ENCODE peak calls at places on chromosomes 12 and 14, in ten cellular contexts. Q is Calu3, W is tibial artery, Z is lower leg skin, L is neural progenitor cell, G is spleen, O is MM.1S, M is WTC11, D is psoas muscle, R is fibroblast of pulmonary artery. S is an unnamed sample.

GRCh38 chr14:32190713-32191112 is 11.1 kb upstream of the RNU6-7 start:
- DNase-seq in O (no peak), D (no peak), Z (no peak), G (no peak), R (peak), Q (no peak), M (no peak), L (no peak), W (no peak), S (no peak)

GRCh38 chr12:67034110-67034879 is 234.9 kb upstream of the CAND1 start:
- DNase-seq in Q (peak), W (no peak), M (no peak), Z (no peak), D (no peak), L (peak), O (no peak), R (no peak), G (no peak), S (no peak)

GRCh38 chr14:61749867-61750266 is 12.4 kb upstream of the SNAPC1 start:
- DNase-seq in Q (peak), W (no peak), R (no peak), G (no peak), D (no peak), L (no peak), Z (no peak), O (no peak), M (no peak), S (no peak)

GRCh38 chr14:96187216-96188050 is 17.2 kb upstream of the BDKRB2 start:
- DNase-seq in R (no peak), O (no peak), Q (no peak), M (no peak), G (no peak), W (no peak), L (no peak), D (no peak), Z (no peak), S (no peak)

GRCh38 chr14:50667491-50668007 is 557 bp downstream of the SAV1 start:
- DNase-seq in Q (peak), O (peak), L (no peak), M (peak), R (no peak), D (no peak), G (no peak), Z (no peak), W (no peak), S (no peak)

GRCh38 chr12:47768323-47768811 is 4.7 kb upstream of the SLC48A1 start:
- DNase-seq in D (no peak), M (no peak), R (peak), Q (no peak), W (no peak), G (no peak), L (peak), Z (no peak), O (no peak), S (no peak)

GRCh38 chr14:99378782-99379214 is 101.9 kb downstream of the SETD3 start:
- DNase-seq in M (no peak), Q (peak), D (no peak), Z (no peak), G (no peak), L (no peak), R (no peak), W (no peak), O (no peak), S (no peak)

GRCh38 chr12:78703820-78704525 is 160.6 kb upstream of the SYT1 start:
- DNase-seq in Z (no peak), Q (no peak), D (no peak), G (no peak), O (no peak), M (no peak), W (no peak), R (peak), L (no peak), S (no peak)

GRCh38 chr12:101877816-101878811 is 734 bp downstream of the DRAM1 start:
- DNase-seq in R (no peak), L (no peak), O (peak), Z (peak), M (no peak), Q (peak), W (peak), G (no peak), D (peak), S (peak)

GRCh38 chr12:45191239-45191638 is 24.7 kb upstream of the ANO6 start:
- DNase-seq in Z (no peak), L (no peak), W (no peak), D (no peak), Q (no peak), M (no peak), R (peak), O (no peak), G (no peak), S (no peak)

GRCh38 chr12:93348568-93349435 is 28.9 kb upstream of the NUDT4 start:
- DNase-seq in G (no peak), W (no peak), L (no peak), R (no peak), O (no peak), Q (no peak), D (no peak), Z (no peak), M (no peak), S (no peak)

GRCh38 chr14:100147181-100147631 is 12.2 kb downstream of the DEGS2 start:
- DNase-seq in D (no peak), Q (no peak), L (no peak), R (no peak), G (peak), M (no peak), O (no peak), W (no peak), Z (no peak), S (no peak)

GRCh38 chr12:6416596-6416995 is 28.2 kb upstream of the CD27 start:
- DNase-seq in L (no peak), Q (no peak), G (no peak), Z (no peak), W (peak), D (no peak), R (no peak), O (no peak), M (no peak), S (no peak)

GRCh38 chr14:76926521-76927251 is 100.5 kb downstream of the LRRC74A start:
- DNase-seq in D (peak), O (peak), M (no peak), R (peak), W (peak), Q (no peak), L (peak), Z (no peak), G (no peak), S (no peak)

GRCh38 chr12:27982380-27982779 is 9.8 kb upstream of the PTHLH start:
- DNase-seq in W (no peak), R (no peak), L (no peak), O (no peak), G (no peak), Q (no peak), M (no peak), D (no peak), Z (no peak), S (no peak)

GRCh38 chr12:76790564-76791552 is 26.9 kb downstream of the ZDHHC17 start:
- DNase-seq in D (no peak), Q (no peak), R (peak), W (no peak), Z (no peak), M (no peak), L (peak), O (peak), G (no peak), S (no peak)

GRCh38 chr14:52801014-52801708 is 9.8 kb upstream of the GNPNAT1 start:
- DNase-seq in D (no peak), O (no peak), W (no peak), Q (no peak), Z (no peak), R (peak), L (no peak), M (no peak), G (no peak), S (no peak)

GRCh38 chr14:65044596-65044959 is 57.7 kb downstream of the MAX start:
- DNase-seq in G (peak), W (no peak), O (no peak), M (no peak), R (no peak), Z (no peak), D (no peak), L (no peak), Q (no peak), S (no peak)

GRCh38 chr12:89760783-89761182 is 52.1 kb upstream of the ATP2B1 start:
- DNase-seq in Q (no peak), L (no peak), D (no peak), W (no peak), M (no peak), Z (no peak), G (no peak), R (no peak), O (no peak), S (no peak)

GRCh38 chr14:29144598-29144997 is 378.0 kb downstream of the FOXG1 start:
- DNase-seq in Q (no peak), G (no peak), L (no peak), M (no peak), Z (no peak), D (no peak), R (peak), W (no peak), O (no peak), S (no peak)

GRCh38 chr12:104682790-104683279 is 226.1 kb downstream of the CHST11 start:
- DNase-seq in O (peak), G (no peak), L (no peak), W (no peak), Z (no peak), Q (no peak), M (no peak), R (no peak), D (no peak), S (no peak)

GRCh38 chr12:113186666-113187325 is 1.3 kb downstream of the RITA1 start:
- DNase-seq in L (no peak), Z (no peak), W (no peak), R (no peak), Q (no peak), O (no peak), G (peak), M (no peak), D (no peak), S (no peak)

GRCh38 chr12:4118017-4118510 is 155.5 kb upstream of the CCND2 start:
- DNase-seq in Q (no peak), L (no peak), W (peak), M (no peak), D (no peak), G (no peak), Z (peak), R (peak), O (peak), S (no peak)

GRCh38 chr14:79540394-79540793 is 670.9 kb downstream of the DIO2 start:
- DNase-seq in D (no peak), R (no peak), W (no peak), O (no peak), Q (no peak), L (no peak), M (no peak), G (no peak), Z (no peak), S (no peak)

GRCh38 chr12:38919191-38919590 is 13.8 kb upstream of the CPNE8 start:
- DNase-seq in O (no peak), M (no peak), W (no peak), D (no peak), L (no peak), G (no peak), Z (no peak), R (no peak), Q (no peak), S (no peak)

GRCh38 chr12:15540469-15540872 is 218.2 kb downstream of the PTPRO start:
- DNase-seq in W (no peak), D (no peak), G (no peak), M (no peak), R (peak), Q (no peak), O (no peak), Z (no peak), L (no peak), S (no peak)

GRCh38 chr14:69715725-69716482 is 51.0 kb upstream of the SRSF5 start:
- DNase-seq in R (peak), D (peak), G (no peak), Q (peak), Z (peak), W (peak), L (no peak), M (no peak), O (no peak), S (no peak)

GRCh38 chr14:72753879-72754400 is 140.0 kb downstream of the DPF3 start:
- DNase-seq in M (no peak), O (no peak), L (no peak), R (no peak), G (no peak), D (no peak), Q (no peak), Z (no peak), W (no peak), S (no peak)

GRCh38 chr12:100154472-100155247 is 12.0 kb upstream of the BLTP3B start:
- DNase-seq in G (peak), Z (peak), O (peak), L (peak), M (peak), W (peak), Q (peak), R (peak), D (peak), S (peak)

GRCh38 chr14:28163261-28163660 is 603.3 kb upstream of the FOXG1 start:
- DNase-seq in G (no peak), W (no peak), R (no peak), L (no peak), O (no peak), Z (no peak), D (no peak), Q (no peak), M (no peak), S (no peak)

GRCh38 chr12:89087149-89087834 is 265.0 kb downstream of the DUSP6 start:
- DNase-seq in Q (no peak), Z (no peak), R (no peak), G (no peak), L (no peak), M (no peak), W (no peak), O (no peak), D (no peak), S (no peak)

GRCh38 chr14:32366256-32366655 is 37.2 kb downstream of the AKAP6 start:
- DNase-seq in W (no peak), R (peak), G (no peak), D (no peak), M (no peak), L (peak), Z (no peak), Q (no peak), O (no peak), S (no peak)

GRCh38 chr12:57389033-57389432 is 41.8 kb downstream of the R3HDM2 start:
- DNase-seq in R (peak), G (no peak), W (no peak), Z (no peak), M (no peak), L (no peak), D (no peak), O (no peak), Q (no peak), S (no peak)

GRCh38 chr14:59890676-59891075 is 20.1 kb upstream of the RTN1 start:
- DNase-seq in R (no peak), Q (no peak), M (no peak), D (no peak), O (no peak), Z (no peak), W (no peak), G (no peak), L (no peak), S (no peak)

DNA sequence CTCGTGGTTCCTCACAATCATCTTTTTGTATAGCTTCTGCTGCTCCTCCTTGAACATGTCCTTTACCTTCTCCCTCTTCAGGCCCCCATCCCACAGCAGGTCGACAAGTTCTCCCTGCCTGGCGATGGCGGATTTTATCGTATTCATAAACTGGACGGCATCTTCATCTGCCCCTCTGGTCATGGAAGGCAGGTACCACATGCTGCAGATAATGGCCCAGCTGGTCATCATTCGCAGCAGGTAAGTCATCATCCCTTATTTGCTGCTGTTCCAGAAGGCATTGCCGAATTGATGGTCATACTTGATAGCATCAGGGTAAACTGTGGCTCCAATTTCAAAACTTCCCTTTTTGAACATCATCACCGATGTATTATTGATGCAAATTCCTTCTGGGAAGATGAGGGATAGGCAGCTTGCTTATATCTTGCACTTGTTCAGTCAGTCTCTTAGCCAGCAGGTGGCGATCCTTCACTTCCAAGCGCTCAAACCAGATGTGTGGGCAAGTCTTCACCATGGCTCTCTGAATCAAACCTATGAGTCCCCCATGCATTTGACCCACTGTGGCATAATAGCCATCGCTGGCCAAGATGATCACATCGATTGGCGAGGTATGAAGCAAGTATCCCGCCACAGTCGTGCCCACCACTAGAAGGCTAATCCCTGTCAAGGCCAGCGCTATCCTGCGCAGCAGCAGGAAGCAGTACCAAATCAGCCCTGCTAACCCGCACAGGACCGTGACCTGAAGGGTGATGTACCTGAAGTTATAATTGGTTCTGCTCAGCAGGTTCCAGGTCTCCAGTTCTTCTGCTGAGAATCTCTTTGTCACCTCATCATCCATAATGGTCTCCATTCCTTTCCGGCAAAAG is 381.5 kb upstream of the STXBP6 start:
- DNase-seq in L (peak), M (peak), D (no peak), R (peak), Q (no peak), W (no peak), Z (no peak), O (peak), G (no peak), S (peak)
- TF ChIP-seq CTCF in L (peak), M (peak), D (no peak), R (no peak), Q (no peak), W (no peak), Z (no peak), O (peak), G (no peak), S (peak)

DNA sequence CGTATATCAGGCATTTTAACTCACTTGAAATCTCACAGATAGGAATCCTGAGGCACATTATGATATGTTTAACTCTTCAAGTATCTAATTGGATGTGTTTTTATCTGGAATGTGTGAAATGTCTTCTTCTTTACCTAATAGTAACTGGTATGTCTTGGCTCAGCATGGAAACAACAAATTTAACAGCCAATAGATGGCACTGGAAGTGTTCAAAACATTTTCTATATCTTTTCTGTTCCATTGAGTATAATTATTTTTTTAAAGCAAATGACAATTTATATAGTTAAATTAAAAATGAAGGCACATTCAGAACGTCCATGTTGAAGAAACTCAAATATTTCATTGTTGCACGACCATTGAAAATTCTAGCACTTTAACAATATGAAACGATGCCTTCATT is 164.6 kb upstream of the SLC16A7 start:
- DNase-seq in L (no peak), O (no peak), D (no peak), W (no peak), G (no peak), M (no peak), Z (no peak), Q (no peak), R (peak), S (no peak)
- TF ChIP-seq CTCF in L (peak), O (no peak), D (no peak), W (no peak), G (no peak), M (no peak), Z (no peak), Q (no peak), R (peak), S (no peak)

GRCh38 chr12:91993287-91994028 is 152.2 kb downstream of the BTG1 start:
- DNase-seq in D (no peak), Z (no peak), O (no peak), R (no peak), L (no peak), M (no peak), G (no peak), Q (no peak), W (no peak), S (no peak)

GRCh38 chr12:91994208-91994797 is 151.3 kb downstream of the BTG1 start:
- DNase-seq in D (no peak), Q (no peak), W (no peak), L (no peak), G (no peak), Z (no peak), M (no peak), O (no peak), R (no peak), S (no peak)

GRCh38 chr12:91990525-91990924 is 155.1 kb downstream of the BTG1 start:
- DNase-seq in Q (no peak), L (no peak), Z (no peak), R (peak), M (no peak), W (no peak), O (no peak), G (no peak), D (no peak), S (no peak)

GRCh38 chr12:91989143-91989542 is 156.5 kb downstream of the BTG1 start:
- DNase-seq in Q (no peak), R (no peak), M (no peak), G (no peak), Z (no peak), W (no peak), L (no peak), D (no peak), O (no peak), S (no peak)

GRCh38 chr12:91991397-91992187 is 154.1 kb downstream of the BTG1 start:
- DNase-seq in D (no peak), W (no peak), R (peak), O (peak), L (no peak), Z (no peak), Q (no peak), M (no peak), G (no peak), S (no peak)
- TF ChIP-seq CTCF in D (no peak), W (no peak), R (no peak), O (peak), L (no peak), Z (no peak), Q (no peak), M (no peak), G (no peak), S (no peak)

GRCh38 chr12:131849700-131850553 is 21.7 kb downstream of the MMP17 start:
- DNase-seq in W (no peak), R (no peak), D (no peak), O (no peak), Q (no peak), G (peak), L (no peak), M (no peak), Z (no peak), S (no peak)

GRCh38 chr12:131851741-131852550 is 23.8 kb downstream of the MMP17 start:
- DNase-seq in G (no peak), Z (no peak), W (no peak), M (no peak), R (no peak), L (no peak), O (no peak), Q (no peak), D (no peak), S (no peak)

GRCh38 chr12:131848753-131849152 is 20.6 kb downstream of the MMP17 start:
- DNase-seq in L (no peak), R (no peak), M (no peak), Z (no peak), Q (no peak), O (no peak), W (no peak), D (no peak), G (no peak), S (no peak)

GRCh38 chr12:131852551-131853299 is 24.5 kb downstream of the MMP17 start:
- DNase-seq in Q (no peak), W (no peak), D (peak), L (no peak), G (peak), R (no peak), Z (no peak), M (no peak), O (no peak), S (no peak)

DNA sequence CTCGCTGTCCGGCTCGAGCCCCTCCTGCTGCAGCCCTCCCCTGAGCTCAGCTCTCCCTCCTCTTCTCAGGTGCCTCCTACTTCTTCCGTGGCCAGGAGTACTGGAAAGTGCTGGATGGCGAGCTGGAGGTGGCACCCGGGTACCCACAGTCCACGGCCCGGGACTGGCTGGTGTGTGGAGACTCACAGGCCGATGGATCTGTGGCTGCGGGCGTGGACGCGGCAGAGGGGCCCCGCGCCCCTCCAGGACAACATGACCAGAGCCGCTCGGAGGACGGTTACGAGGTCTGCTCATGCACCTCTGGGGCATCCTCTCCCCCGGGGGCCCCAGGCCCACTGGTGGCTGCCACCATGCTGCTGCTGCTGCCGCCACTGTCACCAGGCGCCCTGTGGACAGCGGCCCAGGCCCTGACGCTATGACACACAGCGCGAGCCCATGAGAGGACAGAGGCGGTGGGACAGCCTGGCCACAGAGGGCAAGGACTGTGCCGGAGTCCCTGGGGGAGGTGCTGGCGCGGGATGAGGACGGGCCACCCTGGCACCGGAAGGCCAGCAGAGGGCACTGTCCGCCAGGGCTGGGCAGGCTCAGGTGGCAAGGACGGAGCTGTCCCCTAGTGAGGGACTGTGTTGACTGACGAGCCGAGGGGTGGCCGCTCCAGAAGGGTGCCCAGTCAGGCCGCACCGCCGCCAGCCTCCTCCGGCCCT is 22.8 kb downstream of the MMP17 start:
- DNase-seq in Q (peak), R (no peak), D (no peak), G (peak), Z (no peak), W (no peak), M (peak), L (peak), O (no peak), S (no peak)
- TF ChIP-seq CTCF in Q (peak), R (peak), D (peak), G (peak), Z (no peak), W (peak), M (peak), L (peak), O (no peak), S (peak)

S was measured in neural crest cell.